ENCODE peak calls at places on chromosomes 16 and 17, in nine cellular contexts. One of them, this sample, is unnamed.
A peak's percentile ranks its signal among the peaks of the same experiment; 100 is the strongest.

GRCh38 chr17:40779181-40779909 is 3.0 kb downstream of the KRT27 start:
- DNase-seq in stimulated activated CD8-positive, alpha-beta memory T cell treated with anti-CD3 and anti-CD28 coated beads, Interleukin-15, amount 100 ng/mL, for 4 hours: no peak
- DNase-seq in kidney: no peak
- DNase-seq in lower leg skin: no peak
- DNase-seq in nephron progenitor cell: no peak
- DNase-seq in left ventricle myocardium superior: no peak
- DNase-seq in AG20443: peak; percentile 17
- DNase-seq in midbrain: no peak
- DNase-seq in right lobe of liver: no peak
- DNase-seq in this sample: no peak

GRCh38 chr16:3879887-3880564 is 487 bp downstream of the CREBBP start:
- DNase-seq in stimulated activated CD8-positive, alpha-beta memory T cell treated with anti-CD3 and anti-CD28 coated beads, Interleukin-15, amount 100 ng/mL, for 4 hours: peak; percentile 33
- DNase-seq in kidney: peak; percentile 92
- DNase-seq in lower leg skin: peak; percentile 59
- DNase-seq in nephron progenitor cell: peak; percentile 77
- DNase-seq in left ventricle myocardium superior: peak; percentile 90
- DNase-seq in AG20443: peak; percentile 88
- DNase-seq in midbrain: peak; percentile 59
- DNase-seq in right lobe of liver: peak; percentile 82
- DNase-seq in this sample: no peak

GRCh38 chr16:31331141-31331764 is 23.7 kb upstream of the ITGAX start:
- DNase-seq in stimulated activated CD8-positive, alpha-beta memory T cell treated with anti-CD3 and anti-CD28 coated beads, Interleukin-15, amount 100 ng/mL, for 4 hours: no peak
- DNase-seq in kidney: peak; percentile 59
- DNase-seq in lower leg skin: no peak
- DNase-seq in nephron progenitor cell: peak; percentile 56
- DNase-seq in left ventricle myocardium superior: no peak
- DNase-seq in AG20443: no peak
- DNase-seq in midbrain: no peak
- DNase-seq in right lobe of liver: no peak
- DNase-seq in this sample: no peak

GRCh38 chr17:48505788-48506187 is 25.0 kb downstream of the HOXB1 start:
- DNase-seq in stimulated activated CD8-positive, alpha-beta memory T cell treated with anti-CD3 and anti-CD28 coated beads, Interleukin-15, amount 100 ng/mL, for 4 hours: no peak
- DNase-seq in kidney: no peak
- DNase-seq in lower leg skin: no peak
- DNase-seq in nephron progenitor cell: no peak
- DNase-seq in left ventricle myocardium superior: no peak
- DNase-seq in AG20443: peak; percentile 83
- DNase-seq in midbrain: no peak
- DNase-seq in right lobe of liver: no peak
- DNase-seq in this sample: peak; percentile 77

GRCh38 chr17:48542114-48542955 is 2.6 kb downstream of the HOXB2 start:
- DNase-seq in stimulated activated CD8-positive, alpha-beta memory T cell treated with anti-CD3 and anti-CD28 coated beads, Interleukin-15, amount 100 ng/mL, for 4 hours: no peak
- DNase-seq in kidney: peak; percentile 78
- DNase-seq in lower leg skin: no peak
- DNase-seq in nephron progenitor cell: peak; percentile 41
- DNase-seq in left ventricle myocardium superior: no peak
- DNase-seq in AG20443: no peak
- DNase-seq in midbrain: no peak
- DNase-seq in right lobe of liver: no peak
- DNase-seq in this sample: no peak

GRCh38 chr17:82400830-82401229 is 17.3 kb upstream of the HEXD start:
- DNase-seq in stimulated activated CD8-positive, alpha-beta memory T cell treated with anti-CD3 and anti-CD28 coated beads, Interleukin-15, amount 100 ng/mL, for 4 hours: no peak
- DNase-seq in kidney: peak; percentile 74
- DNase-seq in lower leg skin: no peak
- DNase-seq in nephron progenitor cell: no peak
- DNase-seq in left ventricle myocardium superior: peak; percentile 63
- DNase-seq in AG20443: peak; percentile 77
- DNase-seq in midbrain: peak; percentile 23
- DNase-seq in right lobe of liver: no peak
- DNase-seq in this sample: no peak

GRCh38 chr16:3542601-3543373 is 34.4 kb downstream of the NLRC3 start:
- DNase-seq in stimulated activated CD8-positive, alpha-beta memory T cell treated with anti-CD3 and anti-CD28 coated beads, Interleukin-15, amount 100 ng/mL, for 4 hours: no peak
- DNase-seq in kidney: no peak
- DNase-seq in lower leg skin: no peak
- DNase-seq in nephron progenitor cell: peak; percentile 45
- DNase-seq in left ventricle myocardium superior: no peak
- DNase-seq in AG20443: no peak
- DNase-seq in midbrain: no peak
- DNase-seq in right lobe of liver: no peak
- DNase-seq in this sample: no peak

GRCh38 chr16:8908779-8909468 is 26.8 kb downstream of the LITAFD start:
- DNase-seq in stimulated activated CD8-positive, alpha-beta memory T cell treated with anti-CD3 and anti-CD28 coated beads, Interleukin-15, amount 100 ng/mL, for 4 hours: no peak
- DNase-seq in kidney: no peak
- DNase-seq in lower leg skin: no peak
- DNase-seq in nephron progenitor cell: no peak
- DNase-seq in left ventricle myocardium superior: no peak
- DNase-seq in AG20443: no peak
- DNase-seq in midbrain: no peak
- DNase-seq in right lobe of liver: no peak
- DNase-seq in this sample: no peak

GRCh38 chr17:75493476-75494129 is 21.7 kb downstream of the CASKIN2 start:
- DNase-seq in stimulated activated CD8-positive, alpha-beta memory T cell treated with anti-CD3 and anti-CD28 coated beads, Interleukin-15, amount 100 ng/mL, for 4 hours: no peak
- DNase-seq in kidney: no peak
- DNase-seq in lower leg skin: no peak
- DNase-seq in nephron progenitor cell: no peak
- DNase-seq in left ventricle myocardium superior: no peak
- DNase-seq in AG20443: no peak
- DNase-seq in midbrain: no peak
- DNase-seq in right lobe of liver: no peak
- DNase-seq in this sample: no peak

GRCh38 chr16:89449726-89450335 is 40.5 kb downstream of the ANKRD11 start:
- DNase-seq in stimulated activated CD8-positive, alpha-beta memory T cell treated with anti-CD3 and anti-CD28 coated beads, Interleukin-15, amount 100 ng/mL, for 4 hours: no peak
- DNase-seq in kidney: no peak
- DNase-seq in lower leg skin: no peak
- DNase-seq in nephron progenitor cell: no peak
- DNase-seq in left ventricle myocardium superior: no peak
- DNase-seq in AG20443: no peak
- DNase-seq in midbrain: no peak
- DNase-seq in right lobe of liver: no peak
- DNase-seq in this sample: no peak

GRCh38 chr17:40218740-40219072 is 398 bp upstream of the WIPF2 start:
- DNase-seq in stimulated activated CD8-positive, alpha-beta memory T cell treated with anti-CD3 and anti-CD28 coated beads, Interleukin-15, amount 100 ng/mL, for 4 hours: peak; percentile 54
- DNase-seq in kidney: peak; percentile 88
- DNase-seq in lower leg skin: peak; percentile 46
- DNase-seq in nephron progenitor cell: peak; percentile 70
- DNase-seq in left ventricle myocardium superior: peak; percentile 58
- DNase-seq in AG20443: peak; percentile 67
- DNase-seq in midbrain: peak; percentile 80
- DNase-seq in right lobe of liver: peak; percentile 61
- DNase-seq in this sample: peak; percentile 57

GRCh38 chr17:57587201-57587870 is 157.8 kb downstream of the CCDC182 start:
- DNase-seq in stimulated activated CD8-positive, alpha-beta memory T cell treated with anti-CD3 and anti-CD28 coated beads, Interleukin-15, amount 100 ng/mL, for 4 hours: no peak
- DNase-seq in kidney: peak; percentile 23
- DNase-seq in lower leg skin: no peak
- DNase-seq in nephron progenitor cell: no peak
- DNase-seq in left ventricle myocardium superior: no peak
- DNase-seq in AG20443: no peak
- DNase-seq in midbrain: no peak
- DNase-seq in right lobe of liver: no peak
- DNase-seq in this sample: no peak

This sample was measured in SW 1271.